ENCODE peak calls at places on chromosomes 5 and 9, in five cellular contexts. L, P, H, U and B are unnamed samples.

GRCh38 chr5:113128082-113128481 is 151.5 kb downstream of the DCP2 start:
- DNase-seq in L (no peak), P (no peak), H (no peak), U (no peak), B (no peak)

GRCh38 chr5:154273028-154273617 is 82.6 kb downstream of the GALNT10 start:
- DNase-seq in L (no peak), P (no peak), H (peak), U (peak), B (peak)

GRCh38 chr9:97803167-97804058 is 49.6 kb upstream of the FOXE1 start:
- DNase-seq in L (peak), P (peak), H (peak), U (peak), B (peak)

GRCh38 chr9:131116281-131117101 is 8.9 kb upstream of the NUP214 start:
- DNase-seq in L (no peak), P (no peak), H (peak), U (peak), B (no peak)

GRCh38 chr9:121780641-121781040 is 129.2 kb downstream of the DAB2IP start:
- DNase-seq in L (no peak), P (no peak), H (no peak), U (peak), B (no peak)

GRCh38 chr5:96756985-96757384 is 50.8 kb downstream of the ERAP1 start:
- DNase-seq in L (no peak), P (no peak), H (no peak), U (peak), B (no peak)

GRCh38 chr9:23543420-23543819 is 282.6 kb downstream of the ELAVL2 start:
- DNase-seq in L (no peak), P (no peak), H (no peak), U (no peak), B (no peak)

GRCh38 chr9:76203373-76203772 is 190.9 kb downstream of the RFK start:
- DNase-seq in L (peak), P (no peak), H (no peak), U (no peak), B (no peak)

GRCh38 chr5:77129386-77129785 is 42.3 kb upstream of the ZBED3 start:
- DNase-seq in L (peak), P (peak), H (peak), U (no peak), B (peak)

GRCh38 chr5:78899922-78900362 is 85.2 kb downstream of the ARSB start:
- DNase-seq in L (peak), P (peak), H (peak), U (peak), B (peak)

GRCh38 chr9:34562136-34562745 is 27.3 kb downstream of the CNTFR start:
- DNase-seq in L (no peak), P (no peak), H (no peak), U (no peak), B (no peak)

GRCh38 chr5:170508036-170508435 is 4.2 kb downstream of the KCNIP1 start:
- DNase-seq in L (no peak), P (no peak), H (no peak), U (no peak), B (no peak)

GRCh38 chr9:133619791-133620190 is 10.6 kb upstream of the FAM163B start:
- DNase-seq in L (no peak), P (no peak), H (no peak), U (no peak), B (no peak)

DNA sequence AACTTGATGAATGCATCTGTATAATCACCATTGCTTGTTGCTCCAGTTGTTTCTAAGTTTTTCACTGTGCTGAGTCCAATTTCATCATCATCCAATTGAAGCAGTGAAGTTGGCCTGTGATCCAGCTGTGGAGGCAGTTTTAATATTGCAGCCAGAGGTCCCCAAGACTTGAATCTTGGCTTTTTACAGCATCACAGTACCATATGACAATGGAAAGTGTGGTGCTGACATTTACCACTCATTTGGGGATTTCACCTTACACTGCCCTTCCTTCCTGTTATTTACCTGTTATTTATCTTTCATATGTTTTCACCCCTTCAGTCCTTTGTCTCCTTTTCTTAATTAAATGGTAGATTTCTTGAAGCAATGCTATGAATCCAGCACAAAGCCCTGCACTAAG is 76.2 kb upstream of the SPIN1 start:
- DNase-seq in L (no peak), P (no peak), H (no peak), U (no peak), B (no peak)
- H3K4me3 ChIP-seq in L (no peak), P (no peak), H (no peak), U (no peak), B (no peak)

GRCh38 chr5:180590543-180591248 is 603 bp downstream of the SCGB3A1 start:
- DNase-seq in L (no peak), P (no peak), H (no peak), U (no peak), B (no peak)
- H3K4me3 ChIP-seq in L (no peak), P (no peak), H (no peak), U (peak), B (peak)

DNA sequence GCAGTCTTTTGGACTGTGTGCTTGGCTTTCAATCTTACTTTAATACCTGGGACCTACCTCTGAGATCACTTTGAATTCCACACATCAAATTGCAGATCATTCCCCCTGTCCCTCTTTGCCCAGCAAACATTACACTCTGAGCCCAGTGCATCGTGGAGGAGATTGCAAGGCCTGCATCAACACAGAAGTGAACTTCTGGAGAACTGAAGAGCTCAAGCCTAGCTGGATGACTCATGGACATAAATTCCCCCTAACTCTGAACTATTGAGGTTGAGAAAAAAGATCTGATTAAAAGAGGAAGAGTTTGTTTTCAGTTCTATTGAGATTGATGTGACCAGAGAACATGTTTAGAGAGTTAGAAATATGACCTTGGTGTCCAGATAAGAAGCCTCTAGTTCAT is 316.0 kb upstream of the DMAC1 start:
- DNase-seq in L (no peak), P (no peak), H (no peak), U (no peak), B (no peak)
- H3K4me3 ChIP-seq in L (no peak), P (no peak), H (no peak), U (no peak), B (no peak)

GRCh38 chr5:33892419-33893151 is 795 bp upstream of the ADAMTS12 start:
- DNase-seq in L (peak), P (no peak), H (peak), U (peak), B (peak)
- H3K4me3 ChIP-seq in L (peak), P (no peak), H (peak), U (peak), B (peak)

DNA sequence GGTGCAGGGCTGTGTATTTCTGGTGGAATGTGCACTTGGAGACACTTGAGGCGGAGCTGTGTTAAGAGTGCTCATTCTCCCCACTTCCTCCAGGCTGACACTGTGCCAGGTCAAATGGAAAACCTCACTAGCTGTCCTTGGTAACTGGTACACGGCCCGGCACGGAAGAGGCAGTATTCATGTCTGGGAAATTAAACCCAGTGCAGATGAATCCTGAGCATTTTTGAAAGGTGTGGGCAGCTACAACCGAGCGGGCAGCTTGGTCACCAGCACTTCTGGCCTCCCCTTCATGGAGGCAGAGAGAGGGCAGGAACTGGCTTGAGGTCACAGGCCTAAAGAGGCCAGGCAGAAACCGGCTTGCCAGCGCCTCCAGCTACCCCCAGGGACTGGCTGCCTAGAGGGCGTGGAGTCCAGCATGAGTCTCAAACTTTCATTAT is 1.6 kb downstream of the CLPTM1L start:
- DNase-seq in L (no peak), P (no peak), H (no peak), U (no peak), B (no peak)
- H3K4me3 ChIP-seq in L (peak), P (no peak), H (no peak), U (no peak), B (peak)

GRCh38 chr9:93265301-93265971 is 81.5 kb downstream of the WNK2 start:
- DNase-seq in L (no peak), P (no peak), H (no peak), U (no peak), B (no peak)
- H3K4me3 ChIP-seq in L (no peak), P (no peak), H (no peak), U (no peak), B (no peak)

DNA sequence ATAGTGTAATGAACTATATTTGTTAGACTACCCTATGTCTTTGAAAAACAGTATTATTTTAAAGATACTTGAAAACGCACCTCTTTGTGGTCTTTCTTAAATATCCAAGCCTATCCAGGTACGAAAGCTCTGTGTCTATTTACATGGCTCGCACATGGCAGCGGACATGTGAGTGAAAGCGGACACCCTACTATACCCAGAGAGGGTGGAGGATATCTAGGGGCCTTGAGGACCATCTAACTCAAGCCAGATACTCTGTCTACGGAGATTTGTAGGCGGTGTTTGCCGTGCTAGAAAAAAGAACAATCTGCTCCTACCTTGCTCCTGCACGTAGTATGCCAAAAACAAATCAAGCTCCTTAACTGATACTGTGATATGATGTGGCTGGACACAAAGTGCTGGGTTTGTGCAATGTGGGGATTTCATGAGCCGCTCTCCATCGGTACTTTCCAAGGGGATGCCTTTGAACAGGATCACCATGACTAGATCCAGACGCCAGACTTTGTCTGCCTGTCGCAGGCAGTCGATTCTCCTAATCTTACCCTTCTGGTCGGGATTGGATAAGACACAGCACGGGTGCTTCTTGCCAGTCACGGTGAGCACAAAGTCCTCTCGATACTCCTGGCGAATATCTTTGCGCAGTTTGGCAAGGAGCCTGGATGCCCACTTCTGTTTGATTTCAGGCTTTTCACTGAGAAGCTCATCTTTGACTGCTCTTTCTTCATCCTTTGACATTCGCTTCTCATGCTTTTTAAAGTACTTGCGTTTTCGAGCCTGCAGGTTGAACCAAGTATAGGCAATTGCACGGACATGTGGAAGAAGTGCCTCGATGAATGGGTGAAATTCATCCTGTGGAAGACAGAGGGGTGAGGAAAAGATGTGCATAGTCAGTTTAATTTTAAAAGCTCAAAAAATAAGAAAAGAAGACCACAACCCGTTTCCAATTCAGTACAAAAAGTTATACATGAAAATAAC is 7.0 kb downstream of the NFIB start:
- DNase-seq in L (no peak), P (no peak), H (peak), U (no peak), B (no peak)
- H3K4me3 ChIP-seq in L (no peak), P (no peak), H (peak), U (peak), B (no peak)

DNA sequence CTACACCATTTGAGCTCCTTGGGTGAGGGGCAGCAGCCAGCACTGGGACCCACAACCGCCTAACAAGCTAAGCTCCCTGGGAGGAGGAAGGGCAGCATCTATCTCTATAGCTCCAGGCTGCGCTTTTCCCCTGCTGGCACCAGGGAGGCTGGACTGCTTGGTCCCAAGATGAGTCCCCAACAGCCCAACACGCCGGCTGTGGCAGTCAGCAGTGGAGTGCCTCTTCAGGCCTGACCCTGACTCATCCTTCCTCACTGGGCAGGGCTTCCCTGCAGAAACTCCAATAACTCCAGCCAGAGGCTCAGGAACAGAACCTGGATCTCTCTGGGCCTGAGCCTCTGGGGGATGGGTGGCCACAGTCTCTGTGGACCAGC is 113.7 kb upstream of the ADAMTS16 start:
- DNase-seq in L (no peak), P (no peak), H (no peak), U (no peak), B (no peak)
- H3K4me3 ChIP-seq in L (peak), P (no peak), H (no peak), U (no peak), B (peak)

GRCh38 chr5:150440948-150441812 is 8.4 kb downstream of the RPS14 start:
- DNase-seq in L (no peak), P (no peak), H (no peak), U (no peak), B (no peak)

GRCh38 chr5:150443242-150444075 is 6.1 kb downstream of the RPS14 start:
- DNase-seq in L (no peak), P (no peak), H (no peak), U (no peak), B (no peak)

GRCh38 chr5:150441813-150442698 is 7.5 kb downstream of the RPS14 start:
- DNase-seq in L (no peak), P (no peak), H (no peak), U (peak), B (no peak)

GRCh38 chr5:150444770-150445169 is 4.8 kb downstream of the RPS14 start:
- DNase-seq in L (no peak), P (no peak), H (no peak), U (no peak), B (no peak)

DNA sequence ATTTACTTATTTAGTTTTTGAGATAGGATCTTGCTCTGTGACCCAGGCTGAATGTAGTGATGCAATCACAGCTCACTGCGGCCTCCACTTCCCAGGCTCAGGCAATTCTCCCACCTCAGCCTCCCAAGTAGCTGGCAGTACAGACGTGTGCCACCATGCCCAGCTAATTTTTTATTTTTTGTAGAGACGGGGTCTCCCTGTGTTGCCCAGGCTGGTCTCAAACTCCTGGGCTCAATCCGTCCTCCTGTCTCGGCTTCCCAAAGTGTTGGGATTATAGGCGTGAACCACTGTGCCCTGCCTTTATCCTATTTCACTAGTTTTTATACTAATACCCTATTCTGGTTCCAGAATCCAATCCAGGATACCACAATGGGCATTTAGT is 6.8 kb downstream of the RPS14 start:
- DNase-seq in L (no peak), P (no peak), H (no peak), U (no peak), B (no peak)
- H3K4me3 ChIP-seq in L (no peak), P (no peak), H (no peak), U (no peak), B (no peak)

GRCh38 chr9:69762527-69762926 is 2.7 kb upstream of the PTAR1 start:
- DNase-seq in L (no peak), P (no peak), H (peak), U (no peak), B (no peak)
- H3K4me3 ChIP-seq in L (no peak), P (no peak), H (no peak), U (no peak), B (no peak)